ENCODE peak calls at places on chromosome 7, in five cellular contexts. I, N, F, U and B are unnamed samples.

GRCh38 chr7:132240821-132241422 is 335.3 kb downstream of the PLXNA4 start:
- DNase-seq in I (no peak), N (no peak), F (no peak), U (no peak), B (no peak)

GRCh38 chr7:64867863-64868440 is 35.1 kb upstream of the ZNF273 start:
- DNase-seq in I (no peak), N (no peak), F (no peak), U (no peak), B (peak; percentile 31)

GRCh38 chr7:39624202-39624807 is 933 bp downstream of the RALA start:
- DNase-seq in I (peak; percentile 17), N (no peak), F (no peak), U (no peak), B (no peak)

GRCh38 chr7:133742709-133743538 is 384.2 kb upstream of the LRGUK start:
- DNase-seq in I (no peak), N (no peak), F (no peak), U (no peak), B (no peak)

GRCh38 chr7:39825391-39825790 is 124.7 kb upstream of the CDK13 start:
- DNase-seq in I (no peak), N (no peak), F (no peak), U (no peak), B (no peak)

GRCh38 chr7:80277434-80278427 is 143.1 kb downstream of the GNAI1 start:
- DNase-seq in I (no peak), N (no peak), F (no peak), U (peak; percentile 55), B (no peak)

GRCh38 chr7:131431289-131431688 is 103.6 kb downstream of the MKLN1 start:
- DNase-seq in I (no peak), N (peak; percentile 2), F (no peak), U (no peak), B (no peak)

GRCh38 chr7:13988765-13989137 is 715 bp downstream of the ETV1 start:
- DNase-seq in I (no peak), N (no peak), F (no peak), U (no peak), B (no peak)

GRCh38 chr7:137695942-137696341 is 150.8 kb downstream of the DGKI start:
- DNase-seq in I (no peak), N (no peak), F (no peak), U (no peak), B (no peak)

GRCh38 chr7:157437519-157438061 is 100.8 kb downstream of the DNAJB6 start:
- DNase-seq in I (no peak), N (no peak), F (no peak), U (no peak), B (no peak)

GRCh38 chr7:159306012-159306411 is 161.3 kb upstream of the VIPR2 start:
- DNase-seq in I (no peak), N (no peak), F (no peak), U (no peak), B (no peak)

GRCh38 chr7:2928256-2928612 is 84.1 kb upstream of the GNA12 start:
- DNase-seq in I (no peak), N (no peak), F (no peak), U (no peak), B (no peak)

GRCh38 chr7:116899308-116899707 is 36.9 kb downstream of the CAPZA2 start:
- DNase-seq in I (no peak), N (no peak), F (no peak), U (peak; percentile 4), B (no peak)

GRCh38 chr7:143368387-143368786 is 5.9 kb upstream of the FAM131B start:
- DNase-seq in I (no peak), N (no peak), F (no peak), U (no peak), B (no peak)

GRCh38 chr7:98930464-98930863 is 52.1 kb downstream of the TRRAP start:
- DNase-seq in I (no peak), N (no peak), F (no peak), U (no peak), B (no peak)

GRCh38 chr7:157515342-157516041 is 178.7 kb downstream of the DNAJB6 start:
- DNase-seq in I (no peak), N (no peak), F (no peak), U (no peak), B (no peak)

GRCh38 chr7:51802698-51803097 is 486.1 kb upstream of the COBL start:
- DNase-seq in I (no peak), N (no peak), F (no peak), U (no peak), B (no peak)

GRCh38 chr7:521221-522070 is 1.8 kb upstream of the PDGFA start:
- DNase-seq in I (no peak), N (no peak), F (no peak), U (no peak), B (peak; percentile 92)

GRCh38 chr7:7869036-7869435 is 99.6 kb upstream of the GLCCI1 start:
- DNase-seq in I (no peak), N (no peak), F (no peak), U (no peak), B (no peak)

GRCh38 chr7:44977304-44977858 is 1.4 kb downstream of the MYO1G start:
- DNase-seq in I (peak; percentile 70), N (no peak), F (peak; percentile 59), U (no peak), B (peak; percentile 64)